ENCODE peak calls at places on chromosomes 6 and 20, in six cellular contexts. Y is activated CD4-positive, CD25-positive, alpha-beta regulatory T cell treated with anti-CD3 and anti-CD28 coated beads, Interleukin-2, amount 50 U/mL, for 16 hours; O is EL; H is NCI-H2171; P is GM20000; I is mesothelial cell of epicardium. W is an unnamed sample.

GRCh38 chr6:155510879-155511278 is 55.2 kb upstream of the NOX3 start:
- DNase-seq in O (no peak), H (no peak), Y (no peak), I (no peak), P (peak), W (peak)

GRCh38 chr6:134954272-134954990 is 4.5 kb upstream of the ALDH8A1 start:
- DNase-seq in O (no peak), I (no peak), P (no peak), H (no peak), Y (no peak), W (no peak)

GRCh38 chr6:101404767-101405166 is 11.3 kb downstream of the GRIK2 start:
- DNase-seq in Y (no peak), I (no peak), O (no peak), H (no peak), P (no peak), W (no peak)

GRCh38 chr6:13425971-13426931 is 61.1 kb downstream of the GFOD1 start:
- DNase-seq in Y (no peak), O (peak), I (no peak), P (no peak), H (no peak), W (peak)

GRCh38 chr6:74731204-74731603 is 474.6 kb downstream of the COL12A1 start:
- DNase-seq in O (peak), H (no peak), I (no peak), Y (no peak), P (no peak), W (peak)

GRCh38 chr6:108589244-108589730 is 28.6 kb downstream of the FOXO3 start:
- DNase-seq in O (peak), H (no peak), I (no peak), P (peak), Y (no peak), W (peak)

GRCh38 chr20:12012241-12013222 is 94.8 kb downstream of the BTBD3 start:
- DNase-seq in P (peak), O (peak), H (no peak), Y (no peak), I (no peak), W (peak)

GRCh38 chr6:125700591-125701353 is 48.7 kb upstream of the HEY2 start:
- DNase-seq in O (no peak), H (no peak), Y (no peak), I (no peak), P (no peak), W (no peak)

GRCh38 chr6:138682722-138683521 is 90.6 kb upstream of the CCDC28A start:
- DNase-seq in P (no peak), O (no peak), I (no peak), H (peak), Y (no peak), W (peak)

GRCh38 chr6:34358389-34358906 is 34.0 kb downstream of the NUDT3 start:
- DNase-seq in I (peak), O (peak), Y (no peak), P (no peak), H (peak), W (peak)

GRCh38 chr6:55276745-55277627 is 50.3 kb upstream of the GFRAL start:
- DNase-seq in Y (no peak), P (peak), I (peak), O (peak), H (no peak), W (peak)

GRCh38 chr20:23451956-23452487 is 654 bp downstream of the CST11 start:
- DNase-seq in P (no peak), O (peak), I (no peak), H (no peak), Y (no peak), W (no peak)

GRCh38 chr20:4401601-4402000 is 320.1 kb upstream of the PRND start:
- DNase-seq in Y (no peak), P (no peak), H (no peak), O (no peak), I (no peak), W (peak)

GRCh38 chr20:10868299-10868698 is 194.5 kb upstream of the JAG1 start:
- DNase-seq in Y (no peak), I (no peak), O (no peak), P (no peak), H (no peak), W (no peak)

GRCh38 chr6:38266921-38267354 is 372.8 kb downstream of the BTBD9 start:
- DNase-seq in Y (no peak), O (no peak), H (no peak), I (no peak), P (no peak), W (peak)

GRCh38 chr20:33465536-33466302 is 22.2 kb upstream of the SNTA1 start:
- DNase-seq in I (no peak), P (no peak), O (no peak), Y (no peak), H (peak), W (no peak)

GRCh38 chr20:36339646-36340592 is 33.8 kb downstream of the DLGAP4 start:
- DNase-seq in I (no peak), Y (no peak), H (no peak), P (no peak), O (no peak), W (no peak)

GRCh38 chr6:54354608-54355007 is 46.4 kb downstream of the TINAG start:
- DNase-seq in Y (no peak), I (no peak), H (no peak), P (no peak), O (no peak), W (no peak)

GRCh38 chr6:161422710-161423109 is 148.8 kb upstream of the AGPAT4 start:
- DNase-seq in H (no peak), O (peak), I (no peak), P (no peak), Y (no peak), W (peak)

GRCh38 chr20:14685179-14685578 is 347.8 kb upstream of the FLRT3 start:
- DNase-seq in I (no peak), O (no peak), P (no peak), H (peak), Y (no peak), W (no peak)

GRCh38 chr20:8473459-8473858 is 341.4 kb downstream of the PLCB1 start:
- DNase-seq in P (no peak), O (peak), Y (no peak), H (no peak), I (no peak), W (peak)

GRCh38 chr6:25010917-25011625 is 75.3 kb upstream of the RIPOR2 start:
- DNase-seq in P (no peak), Y (no peak), I (no peak), O (peak), H (no peak), W (peak)

GRCh38 chr6:167781066-167781767 is 45.5 kb upstream of the AFDN start:
- DNase-seq in H (no peak), I (no peak), O (no peak), Y (no peak), P (no peak), W (no peak)

GRCh38 chr6:116881236-116881635 is 4.2 kb downstream of the RFX6 start:
- DNase-seq in I (no peak), Y (no peak), O (no peak), P (no peak), H (no peak), W (no peak)

GRCh38 chr6:43334466-43335095 is 26.0 kb upstream of the CRIP3 start:
- DNase-seq in P (no peak), O (peak), H (peak), I (no peak), Y (no peak), W (peak)